ENCODE peak calls at places on chromosomes 16 and 17, in eight cellular contexts. B is stimulated activated naive B cell treated with anti-CD40 and anti-IgM and Interleukin-4, amounts not matched to agents 10 μg/mL and 1 μg/mL and 100 μg/mL, for 72 hours; X is activated naive CD4-positive, alpha-beta T cell; C is ACHN; D is brain microvascular endothelial cell; N is progenitor cell of endocrine pancreas; T is stimulated activated CD4-positive, alpha-beta T cell treated with anti-CD3 and anti-CD28 coated beads, Interleukin-1b, Interleukin-23, amount 100 ng/mL, for 1 hour; F is GM04503. Y is an unnamed sample.

GRCh38 chr16:49978569-49979326 is 46.3 kb upstream of the CNEP1R1 start:
- DNase-seq in B (no peak), N (no peak), X (no peak), C (no peak), T (no peak), D (no peak), F (no peak), Y (no peak)

GRCh38 chr17:28760987-28761562 is 17.3 kb downstream of the TRAF4 start:
- DNase-seq in T (no peak), D (peak), X (no peak), F (no peak), C (no peak), B (no peak), N (no peak), Y (no peak)

GRCh38 chr17:21689604-21690003 is 2.7 kb upstream of the KCNJ18 start:
- DNase-seq in D (peak), T (no peak), C (peak), N (no peak), X (no peak), B (no peak), F (peak), Y (peak)

GRCh38 chr17:66724581-66725341 is 110.2 kb upstream of the CACNG5 start:
- DNase-seq in T (no peak), D (peak), C (no peak), B (no peak), X (no peak), F (peak), N (no peak), Y (no peak)

GRCh38 chr17:17722081-17722905 is 41.0 kb downstream of the RAI1 start:
- DNase-seq in T (no peak), F (no peak), X (no peak), B (no peak), N (no peak), C (no peak), D (no peak), Y (no peak)

GRCh38 chr16:62038646-62039045 is 2.4 kb upstream of the CDH8 start:
- DNase-seq in D (no peak), X (no peak), T (no peak), B (no peak), N (no peak), F (no peak), C (no peak), Y (no peak)

GRCh38 chr17:47789611-47790520 is 31.7 kb downstream of the OSBPL7 start:
- DNase-seq in N (peak), D (peak), F (no peak), X (no peak), C (peak), T (no peak), B (peak), Y (peak)

GRCh38 chr16:18983565-18984424 is at the start of gene TMC7:
- DNase-seq in C (peak), D (peak), X (no peak), T (no peak), N (peak), B (no peak), F (no peak), Y (peak)

GRCh38 chr17:49469831-49470568 is 25.1 kb upstream of the NGFR start:
- DNase-seq in D (no peak), C (no peak), B (no peak), T (no peak), X (no peak), N (no peak), F (no peak), Y (peak)

GRCh38 chr17:7146115-7146514 is 31.5 kb upstream of the ASGR2 start:
- DNase-seq in D (no peak), T (no peak), B (no peak), C (no peak), N (no peak), F (peak), X (no peak), Y (no peak)

GRCh38 chr17:68095205-68095811 is 59.8 kb downstream of the KPNA2 start:
- DNase-seq in C (no peak), T (no peak), F (no peak), N (no peak), B (no peak), D (no peak), X (no peak), Y (no peak)

GRCh38 chr16:29820271-29820701 is at the start of gene MVP:
- DNase-seq in D (peak), X (peak), T (no peak), N (no peak), C (peak), F (no peak), B (peak), Y (peak)

GRCh38 chr17:2701996-2702741 is 9.4 kb downstream of the CLUH start:
- DNase-seq in X (no peak), D (no peak), N (no peak), F (no peak), C (no peak), B (no peak), T (no peak), Y (peak)

GRCh38 chr17:31224366-31224765 is 72.7 kb downstream of the OMG start:
- DNase-seq in B (no peak), F (no peak), D (no peak), X (no peak), C (no peak), N (no peak), T (no peak), Y (no peak)

GRCh38 chr17:21168555-21168865 is 41.7 kb downstream of the DHRS7B start:
- DNase-seq in C (no peak), D (no peak), X (no peak), T (no peak), B (no peak), N (no peak), F (no peak), Y (no peak)

GRCh38 chr17:66123163-66123562 is 68.8 kb downstream of the CEP112 start:
- DNase-seq in T (no peak), C (peak), N (no peak), B (no peak), D (no peak), F (no peak), X (no peak), Y (peak)

GRCh38 chr17:1709403-1709891 is 730 bp downstream of the TLCD2 start:
- DNase-seq in B (no peak), C (no peak), N (no peak), X (no peak), T (no peak), F (no peak), D (no peak), Y (no peak)

GRCh38 chr16:24929409-24929808 is 83.6 kb downstream of the SLC5A11 start:
- DNase-seq in F (no peak), C (no peak), T (no peak), X (no peak), D (no peak), B (no peak), N (no peak), Y (no peak)

GRCh38 chr16:1494129-1494640 is 1.0 kb downstream of the TELO2 start:
- DNase-seq in X (no peak), C (peak), T (no peak), D (peak), F (peak), B (no peak), N (no peak), Y (peak)

GRCh38 chr16:67176662-67177061 is 6.3 kb downstream of the NOL3 start:
- DNase-seq in N (no peak), F (no peak), C (no peak), T (no peak), D (no peak), B (no peak), X (no peak), Y (no peak)

GRCh38 chr16:19240494-19240893 is 45.0 kb upstream of the CLEC19A start:
- DNase-seq in X (no peak), N (no peak), B (no peak), D (no peak), F (no peak), C (no peak), T (no peak), Y (no peak)

GRCh38 chr16:67760206-67760605 is 41.1 kb upstream of the GFOD2 start:
- DNase-seq in B (no peak), T (no peak), X (no peak), C (no peak), D (no peak), N (no peak), F (no peak), Y (no peak)

GRCh38 chr16:70805787-70806186 is 4.8 kb upstream of the VAC14 start:
- DNase-seq in B (no peak), X (no peak), F (peak), D (peak), T (no peak), C (no peak), N (no peak), Y (peak)

GRCh38 chr17:8746501-8747236 is 2.0 kb upstream of the CCDC42 start:
- DNase-seq in C (no peak), F (no peak), N (no peak), D (peak), T (no peak), B (peak), X (no peak), Y (peak)

GRCh38 chr17:40561871-40562611 is 3.2 kb downstream of the CCR7 start:
- DNase-seq in C (no peak), D (no peak), N (no peak), T (no peak), B (peak), F (no peak), X (peak), Y (no peak)

GRCh38 chr17:77499699-77500435 is 359.1 kb downstream of the SEC14L1 start:
- DNase-seq in D (no peak), C (no peak), F (no peak), T (no peak), B (no peak), X (no peak), N (no peak), Y (no peak)

GRCh38 chr16:35325936-35326335 is 1866.5 kb downstream of the TP53TG3F start:
- DNase-seq in C (no peak), F (no peak), D (no peak), B (no peak), X (no peak), N (no peak), T (no peak), Y (no peak)

GRCh38 chr17:60640503-60640902 is 37.1 kb upstream of the BCAS3 start:
- DNase-seq in X (no peak), B (no peak), F (no peak), C (peak), N (no peak), T (no peak), D (no peak), Y (no peak)

GRCh38 chr16:7792346-7792745 is 459.7 kb downstream of the RBFOX1 start:
- DNase-seq in D (no peak), N (no peak), B (no peak), C (no peak), X (no peak), F (no peak), T (no peak), Y (no peak)

GRCh38 chr16:15398618-15399316 is 3.2 kb downstream of the MPV17L start:
- DNase-seq in D (no peak), T (no peak), F (no peak), X (no peak), C (no peak), B (no peak), N (no peak), Y (no peak)

GRCh38 chr17:55769625-55770000 is 18.8 kb downstream of the PCTP start:
- DNase-seq in F (peak), T (no peak), D (peak), C (peak), N (no peak), B (no peak), X (no peak), Y (peak)

GRCh38 chr16:90044111-90044551 is 24.9 kb upstream of the DBNDD1 start:
- DNase-seq in T (no peak), X (no peak), D (no peak), N (no peak), F (no peak), C (no peak), B (no peak), Y (peak)

GRCh38 chr17:79081571-79082276 is 7.1 kb downstream of the ENGASE start:
- DNase-seq in T (no peak), F (no peak), N (no peak), D (no peak), C (no peak), B (no peak), X (no peak), Y (no peak)

Y was measured in Daoy.